ENCODE peak calls at places on chromosomes 2 and 18, in four cellular contexts. One of them, this sample, is unnamed.

GRCh38 chr2:201523506-201523905 is 72.0 kb downstream of the STRADB start:
- DNase-seq in fibroblast of pulmonary artery: peak
- DNase-seq in BJ: no peak
- DNase-seq in Peyer's patch: no peak
- DNase-seq in this sample: no peak

GRCh38 chr2:219384083-219384713 is 3.5 kb downstream of the DNPEP start:
- DNase-seq in fibroblast of pulmonary artery: no peak
- DNase-seq in BJ: no peak
- DNase-seq in Peyer's patch: no peak
- DNase-seq in this sample: no peak

GRCh38 chr2:52724585-52724984 is 1043.0 kb upstream of the CHAC2 start:
- DNase-seq in fibroblast of pulmonary artery: no peak
- DNase-seq in BJ: no peak
- DNase-seq in Peyer's patch: no peak
- DNase-seq in this sample: no peak

GRCh38 chr2:239204143-239204875 is 196.5 kb downstream of the HDAC4 start:
- DNase-seq in fibroblast of pulmonary artery: no peak
- DNase-seq in BJ: no peak
- DNase-seq in Peyer's patch: no peak
- DNase-seq in this sample: no peak

GRCh38 chr2:4354678-4355077 is 651.3 kb downstream of the DCDC2C start:
- DNase-seq in fibroblast of pulmonary artery: peak
- DNase-seq in BJ: no peak
- DNase-seq in Peyer's patch: no peak
- DNase-seq in this sample: no peak

GRCh38 chr18:28778706-28779105 is 601.8 kb upstream of the CDH2 start:
- DNase-seq in fibroblast of pulmonary artery: no peak
- DNase-seq in BJ: no peak
- DNase-seq in Peyer's patch: no peak
- DNase-seq in this sample: no peak

GRCh38 chr2:20568501-20569463 is 82.1 kb downstream of the HS1BP3 start:
- DNase-seq in fibroblast of pulmonary artery: peak
- DNase-seq in BJ: no peak
- DNase-seq in Peyer's patch: no peak
- DNase-seq in this sample: no peak

GRCh38 chr2:239873656-239874635 is 151.2 kb downstream of the NDUFA10 start:
- DNase-seq in fibroblast of pulmonary artery: no peak
- DNase-seq in BJ: no peak
- DNase-seq in Peyer's patch: no peak
- DNase-seq in this sample: no peak

This sample was measured in T-helper 9 cell.